ENCODE peak calls at places on chromosomes 12 and 14, in five cellular contexts. G is colonic mucosa, R is AG04450, D is heart right ventricle, P is AG10803. M is an unnamed sample.

GRCh38 chr14:71799831-71800230 is 132.4 kb upstream of the RGS6 start:
- DNase-seq in P (peak), D (no peak), G (no peak), R (no peak), M (no peak)

GRCh38 chr12:27781680-27782079 is 1.6 kb upstream of the MANSC4 start:
- DNase-seq in P (no peak), D (no peak), R (no peak), G (no peak), M (no peak)

GRCh38 chr14:31932675-31933074 is 144.4 kb upstream of the ARHGAP5 start:
- DNase-seq in R (no peak), G (no peak), D (no peak), P (no peak), M (no peak)

GRCh38 chr14:51094901-51095853 is at the start of gene TRIM9:
- DNase-seq in P (peak), G (peak), R (peak), D (peak), M (peak)

GRCh38 chr12:51511546-51512260 is 79.3 kb upstream of the SCN8A start:
- DNase-seq in G (no peak), P (no peak), R (no peak), D (no peak), M (no peak)

GRCh38 chr12:50505386-50505827 is 622 bp downstream of the DIP2B start:
- DNase-seq in R (no peak), G (peak), D (peak), P (peak), M (peak)

GRCh38 chr12:51806896-51807295 is 41.6 kb downstream of the FIGNL2 start:
- DNase-seq in G (no peak), R (no peak), P (no peak), D (no peak), M (no peak)

GRCh38 chr14:87131879-87132278 is 861.1 kb downstream of the GALC start:
- DNase-seq in P (peak), R (no peak), G (no peak), D (no peak), M (no peak)

GRCh38 chr14:97056086-97056485 is 258.9 kb downstream of the VRK1 start:
- DNase-seq in R (no peak), D (no peak), G (no peak), P (no peak), M (no peak)

GRCh38 chr12:56326126-56326525 is 7.7 kb downstream of the PAN2 start:
- DNase-seq in P (no peak), G (no peak), R (no peak), D (no peak), M (no peak)

GRCh38 chr12:33942172-33942571 is 80.1 kb upstream of the ALG10 start:
- DNase-seq in R (no peak), P (no peak), D (no peak), G (no peak), M (no peak)

GRCh38 chr12:110758922-110759321 is 16.2 kb upstream of the PPP1CC start:
- DNase-seq in G (no peak), D (no peak), R (no peak), P (no peak), M (no peak)

GRCh38 chr14:51209457-51209856 is 30.6 kb upstream of the TMX1 start:
- DNase-seq in G (no peak), D (no peak), P (no peak), R (no peak), M (no peak)

GRCh38 chr12:51630256-51630880 is 39.3 kb downstream of the SCN8A start:
- DNase-seq in P (no peak), G (no peak), D (no peak), R (no peak), M (no peak)

GRCh38 chr14:89268514-89268913 is 148.5 kb downstream of the FOXN3 start:
- DNase-seq in G (no peak), D (no peak), P (no peak), R (no peak), M (no peak)

GRCh38 chr12:27730097-27730588 is 19.5 kb downstream of the MRPS35 start:
- DNase-seq in G (no peak), D (no peak), P (no peak), R (no peak), M (no peak)

GRCh38 chr12:115774148-115774905 is 503.2 kb downstream of the MED13L start:
- DNase-seq in P (no peak), G (peak), D (no peak), R (no peak), M (no peak)

GRCh38 chr12:14514154-14514842 is 53.4 kb downstream of the PLBD1 start:
- DNase-seq in P (peak), D (no peak), R (no peak), G (peak), M (peak)

GRCh38 chr12:124754949-124755800 is 108.5 kb downstream of the SCARB1 start:
- DNase-seq in R (no peak), P (peak), G (peak), D (peak), M (no peak)

GRCh38 chr12:1540690-1541089 is 53.7 kb downstream of the FBXL14 start:
- DNase-seq in G (no peak), R (no peak), P (no peak), D (no peak), M (peak)

GRCh38 chr14:36478782-36479181 is 41.2 kb downstream of the NKX2-1 start:
- DNase-seq in R (no peak), G (no peak), P (no peak), D (no peak), M (no peak)

GRCh38 chr12:89756638-89757321 is 48.1 kb upstream of the ATP2B1 start:
- DNase-seq in D (no peak), R (peak), G (peak), P (peak), M (peak)

GRCh38 chr12:8603858-8604257 is 8.8 kb downstream of the AICDA start:
- DNase-seq in D (no peak), P (no peak), R (no peak), G (no peak), M (no peak)

GRCh38 chr14:33964599-33965317 is 13.9 kb upstream of the EGLN3 start:
- DNase-seq in G (no peak), D (no peak), P (no peak), R (no peak), M (peak)

GRCh38 chr12:113611652-113612051 is 140.0 kb upstream of the LHX5 start:
- DNase-seq in D (no peak), R (no peak), G (no peak), P (no peak), M (no peak)

GRCh38 chr12:104653730-104654328 is 197.1 kb downstream of the CHST11 start:
- DNase-seq in R (no peak), G (no peak), P (no peak), D (no peak), M (peak)
- TF ChIP-seq CTCF in R (peak), G (peak), P (peak), D (peak), M (peak)

GRCh38 chr14:93824518-93825234 is 36.4 kb upstream of the PRIMA1 start:
- DNase-seq in D (no peak), G (no peak), P (no peak), R (no peak), M (no peak)
- TF ChIP-seq CTCF in D (no peak), G (no peak), P (no peak), R (no peak), M (no peak)

GRCh38 chr14:92458136-92458958 is 55.2 kb upstream of the RIN3 start:
- DNase-seq in P (no peak), G (no peak), D (no peak), R (no peak), M (no peak)
- TF ChIP-seq CTCF in P (no peak), G (no peak), D (no peak), R (no peak), M (no peak)

GRCh38 chr12:130145731-130146130 is 16.5 kb upstream of the FZD10 start:
- DNase-seq in P (no peak), D (no peak), R (no peak), G (no peak), M (no peak)
- TF ChIP-seq CTCF in P (no peak), D (no peak), R (no peak), G (no peak), M (no peak)

DNA sequence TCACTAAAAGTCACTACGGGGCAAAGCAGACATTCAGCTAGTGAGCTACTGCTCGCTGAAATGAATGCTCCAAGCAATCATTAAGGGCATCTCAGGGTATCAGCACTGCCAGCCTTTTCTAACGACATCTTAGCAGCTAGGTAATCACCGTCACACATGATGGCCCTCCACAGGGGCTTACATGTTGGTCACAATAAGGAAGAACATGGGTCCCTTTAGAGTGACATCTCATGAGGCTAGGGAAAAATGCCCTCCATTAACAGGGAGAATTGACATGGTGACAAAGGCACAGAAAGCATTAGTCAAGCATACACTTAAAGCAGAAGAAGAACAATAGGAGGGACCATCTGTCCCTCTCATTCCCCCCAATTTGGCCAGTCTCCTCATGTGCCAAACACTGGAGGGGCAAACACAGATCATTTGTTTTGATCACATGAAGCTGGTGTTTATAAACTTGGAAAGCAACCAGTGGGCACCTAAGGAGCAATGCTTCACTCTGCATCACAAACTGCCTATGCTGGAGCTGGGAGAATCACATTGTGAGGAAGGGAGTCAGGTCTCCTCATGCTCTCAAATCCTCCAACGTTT is 78.0 kb downstream of the GRIP1 start:
- DNase-seq in P (no peak), R (no peak), D (no peak), G (no peak), M (no peak)
- TF ChIP-seq CTCF in P (no peak), R (no peak), D (no peak), G (no peak), M (no peak)

GRCh38 chr14:68076451-68076850 is 256.9 kb downstream of the RAD51B start:
- DNase-seq in D (no peak), P (no peak), R (no peak), G (no peak), M (no peak)
- TF ChIP-seq CTCF in D (no peak), P (no peak), R (no peak), G (no peak), M (no peak)

GRCh38 chr12:76455582-76456345 is 103.8 kb downstream of the OSBPL8 start:
- DNase-seq in G (no peak), P (peak), R (peak), D (no peak), M (peak)
- TF ChIP-seq CTCF in G (peak), P (peak), R (peak), D (peak), M (peak)

GRCh38 chr14:95534299-95535225 is at the start of gene GLRX5:
- DNase-seq in D (peak), G (peak), R (peak), P (peak), M (peak)
- TF ChIP-seq CTCF in D (no peak), G (no peak), R (no peak), P (no peak), M (no peak)